ENCODE peak calls at places on chromosomes 12 and 14, in four cellular contexts. H is CD8-positive, alpha-beta memory T cell; X is lung; T is HAP-1. K is an unnamed sample. For H3K9me3 and H3K4me1, the result is how much of the 10 kb centered on the place peaks cover.

GRCh38 chr12:34289431-34290190 is 267.3 kb downstream of the ALG10 start:
- DNase-seq in H (no peak), T (no peak), X (no peak), K (no peak)

GRCh38 chr12:68106160-68106559 is 53.4 kb downstream of the IFNG start:
- DNase-seq in H (no peak), X (no peak), T (no peak), K (no peak)

GRCh38 chr12:120421701-120422100 is 16.2 kb upstream of the COX6A1 start:
- DNase-seq in T (peak), H (no peak), X (no peak), K (no peak)

GRCh38 chr14:23302290-23303225 is at the start of gene PPP1R3E:
- DNase-seq in H (peak), X (peak), T (peak), K (peak)

GRCh38 chr14:105116451-105117256 is 51.4 kb upstream of the GPR132 start:
- DNase-seq in T (no peak), H (no peak), X (no peak), K (no peak)

GRCh38 chr12:115374480-115375187 is 690.7 kb upstream of the TBX3 start:
- DNase-seq in T (no peak), H (no peak), X (no peak), K (no peak)

GRCh38 chr12:68119250-68119649 is 40.3 kb downstream of the IFNG start:
- DNase-seq in X (no peak), H (no peak), T (no peak), K (no peak)

GRCh38 chr12:79782197-79782890 is 91.6 kb upstream of the PAWR start:
- DNase-seq in H (no peak), T (no peak), X (no peak), K (no peak)

GRCh38 chr12:96196781-96197180 is 2.6 kb downstream of the ELK3 start:
- DNase-seq in X (no peak), H (no peak), T (no peak), K (no peak)

GRCh38 chr12:121996945-121997612 is 24.6 kb upstream of the BCL7A start:
- DNase-seq in H (no peak), X (no peak), T (no peak), K (no peak)

GRCh38 chr14:105860615-105861580 is 334.5 kb downstream of the TMEM121 start:
- DNase-seq in X (no peak), H (no peak), T (peak), K (peak)

GRCh38 chr12:12224240-12224940 is 42.5 kb downstream of the LRP6 start:
- DNase-seq in H (no peak), T (no peak), X (no peak), K (no peak)

GRCh38 chr14:45212231-45212630 is 40.8 kb downstream of the MIS18BP1 start:
- DNase-seq in H (no peak), T (no peak), X (no peak), K (no peak)

GRCh38 chr14:41457393-41457792 is 149.3 kb upstream of the LRFN5 start:
- DNase-seq in H (no peak), T (no peak), X (no peak), K (no peak)

GRCh38 chr14:72013606-72014129 is 81.4 kb downstream of the RGS6 start:
- DNase-seq in X (no peak), T (no peak), H (no peak), K (no peak)

GRCh38 chr12:1282670-1283361 is 291.8 kb downstream of the ERC1 start:
- DNase-seq in H (no peak), X (no peak), T (no peak), K (no peak)

GRCh38 chr14:105086833-105087307 is 21.6 kb upstream of the GPR132 start:
- DNase-seq in T (peak), H (peak), X (peak), K (peak)

GRCh38 chr12:14824012-14824634 is 10.1 kb upstream of the SMCO3 start:
- DNase-seq in X (no peak), H (no peak), T (no peak), K (no peak)

GRCh38 chr12:50419112-50419909 is 18.6 kb downstream of the LARP4 start:
- DNase-seq in X (no peak), T (no peak), H (no peak), K (no peak)

GRCh38 chr12:133105620-133106019 is 24.5 kb downstream of the ZNF891 start:
- DNase-seq in H (no peak), T (no peak), X (no peak), K (no peak)
- H3K9me3 ChIP-seq in H (half or more), T (under half), X (half or more), K (half or more)

GRCh38 chr14:64995291-64995690 is 8.6 kb downstream of the FNTB start:
- DNase-seq in X (no peak), H (no peak), T (no peak), K (no peak)
- H3K4me1 ChIP-seq in X (under half), H (under half), T (under half), K (under half)

DNA sequence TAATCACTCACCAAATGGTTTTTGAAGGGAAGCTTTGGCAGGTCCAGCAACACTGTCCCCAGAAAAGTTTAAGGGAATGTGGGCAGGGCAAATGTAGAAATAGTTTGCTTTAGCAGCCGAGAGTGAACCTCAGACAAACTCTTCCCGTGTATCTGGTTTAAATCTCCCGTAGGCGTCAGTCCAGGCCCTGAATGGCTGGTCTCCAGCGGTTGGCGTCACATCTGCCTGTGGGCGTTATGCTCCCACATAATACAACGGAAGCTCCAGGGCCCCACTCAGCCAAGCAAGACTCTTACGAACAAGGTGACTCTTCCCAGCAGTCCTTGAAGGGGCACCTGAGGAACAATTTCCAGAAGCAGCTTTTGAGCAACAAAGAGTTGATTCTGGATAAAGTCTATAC is 942 bp downstream of the ZC2HC1C start:
- DNase-seq in H (no peak), X (no peak), T (no peak), K (no peak)
- H3K4me3 ChIP-seq in H (no peak), X (no peak), T (no peak), K (no peak)

DNA sequence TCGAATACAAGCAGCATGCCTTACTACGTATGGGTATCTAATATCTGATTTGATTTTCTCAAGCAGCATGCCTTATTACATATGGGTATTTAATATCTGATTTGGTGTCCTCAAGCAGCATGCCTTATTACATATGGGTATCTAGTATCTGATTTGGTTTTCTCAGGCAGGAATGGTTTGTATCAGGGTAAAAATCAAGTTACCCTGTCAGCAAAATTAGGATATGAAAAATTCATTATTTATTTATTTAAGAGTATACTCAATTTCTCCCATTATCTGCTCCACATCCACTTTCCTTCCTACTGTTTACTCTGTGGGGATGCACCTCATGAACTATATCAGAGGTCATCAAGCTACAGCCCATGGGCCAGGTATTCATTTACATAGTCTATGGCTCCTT is 21.9 kb downstream of the ZNF891 start:
- DNase-seq in T (no peak), X (no peak), H (no peak), K (no peak)
- H3K9me3 ChIP-seq in T (under half), X (half or more), H (half or more), K (half or more)

GRCh38 chr14:24843494-24843893 is 206.5 kb downstream of the STXBP6 start:
- DNase-seq in X (no peak), H (no peak), T (no peak), K (no peak)

GRCh38 chr14:24837280-24838046 is 203.5 kb upstream of the GZMB start:
- DNase-seq in T (no peak), X (no peak), H (no peak), K (no peak)

GRCh38 chr14:24838945-24839616 is 205.1 kb upstream of the GZMB start:
- DNase-seq in H (no peak), X (no peak), T (no peak), K (no peak)

GRCh38 chr14:24840204-24840893 is 206.4 kb upstream of the GZMB start:
- DNase-seq in H (no peak), T (no peak), X (no peak), K (no peak)

GRCh38 chr14:24839617-24840203 is 205.7 kb upstream of the GZMB start:
- DNase-seq in T (no peak), X (no peak), H (no peak), K (no peak)
- H3K4me1 ChIP-seq in T (under half), X (under half), H (under half), K (under half)